ENCODE peak calls at places on chromosome 2, in six cellular contexts. O, H, E, W, X and B are unnamed samples.

GRCh38 chr2:96888082-96889011 is 18.5 kb upstream of the SEMA4C start:
- DNase-seq in O (no peak), H (peak; percentile 98), E (no peak), W (peak; percentile 86), X (no peak), B (no peak)

GRCh38 chr2:73985318-73986084 is 791 bp downstream of the TET3 start:
- DNase-seq in O (peak; percentile 46), H (peak; percentile 25), E (no peak), W (no peak), X (peak; percentile 72), B (no peak)

GRCh38 chr2:219627105-219628100 is at the start of gene SLC4A3:
- DNase-seq in O (peak; percentile 90), H (peak; percentile 31), E (no peak), W (peak; percentile 44), X (no peak), B (no peak)

GRCh38 chr2:65944213-65944612 is 490.7 kb upstream of the MEIS1 start:
- DNase-seq in O (no peak), H (no peak), E (no peak), W (no peak), X (no peak), B (no peak)

GRCh38 chr2:86284401-86284841 is 53.0 kb downstream of the REEP1 start:
- DNase-seq in O (no peak), H (no peak), E (no peak), W (no peak), X (no peak), B (no peak)

GRCh38 chr2:100625731-100626130 is 62.9 kb downstream of the PDCL3 start:
- DNase-seq in O (no peak), H (no peak), E (no peak), W (no peak), X (no peak), B (no peak)

GRCh38 chr2:226136739-226137138 is 662.9 kb downstream of the IRS1 start:
- DNase-seq in O (no peak), H (no peak), E (no peak), W (no peak), X (no peak), B (no peak)

GRCh38 chr2:864501-865106 is 86.0 kb upstream of the SNTG2 start:
- DNase-seq in O (no peak), H (no peak), E (no peak), W (no peak), X (no peak), B (no peak)

GRCh38 chr2:60230596-60230995 is 322.9 kb downstream of the BCL11A start:
- DNase-seq in O (no peak), H (no peak), E (no peak), W (no peak), X (no peak), B (no peak)

GRCh38 chr2:230798769-230799399 is 65.9 kb upstream of the ITM2C start:
- DNase-seq in O (peak; percentile 54), H (no peak), E (peak; percentile 40), W (no peak), X (no peak), B (no peak)

GRCh38 chr2:24304621-24305020 is 55.7 kb downstream of the ITSN2 start:
- DNase-seq in O (no peak), H (no peak), E (no peak), W (no peak), X (no peak), B (no peak)

GRCh38 chr2:30608643-30609042 is 161.6 kb downstream of the LCLAT1 start:
- DNase-seq in O (no peak), H (no peak), E (no peak), W (no peak), X (no peak), B (no peak)

GRCh38 chr2:45345331-45346305 is 265.4 kb downstream of the SRBD1 start:
- DNase-seq in O (no peak), H (no peak), E (no peak), W (no peak), X (no peak), B (no peak)

GRCh38 chr2:12730265-12730664 is 13.5 kb downstream of the TRIB2 start:
- DNase-seq in O (no peak), H (no peak), E (no peak), W (no peak), X (no peak), B (no peak)

GRCh38 chr2:190359896-190360376 is 16.5 kb downstream of the INPP1 start:
- DNase-seq in O (peak; percentile 72), H (no peak), E (peak; percentile 57), W (no peak), X (peak; percentile 35), B (peak; percentile 72)

GRCh38 chr2:202769201-202769600 is 102.4 kb downstream of the ICA1L start:
- DNase-seq in O (no peak), H (no peak), E (no peak), W (no peak), X (no peak), B (no peak)

GRCh38 chr2:167833294-167833693 is 414.1 kb downstream of the STK39 start:
- DNase-seq in O (no peak), H (no peak), E (no peak), W (no peak), X (no peak), B (no peak)

GRCh38 chr2:143901185-143901842 is 618.6 kb downstream of the ZEB2 start:
- DNase-seq in O (peak; percentile 74), H (no peak), E (no peak), W (no peak), X (no peak), B (no peak)

GRCh38 chr2:24920813-24921441 is 890 bp upstream of the ADCY3 start:
- DNase-seq in O (no peak), H (peak; percentile 7), E (no peak), W (no peak), X (no peak), B (no peak)